ENCODE peak calls at places on chromosome 1, in five cellular contexts. K is heart right ventricle, I is AG10803, J is thyroid gland, V is RWPE1. Y is an unnamed sample.

GRCh38 chr1:207935166-207935583 is 24.2 kb upstream of the CD34 start:
- DNase-seq in K (no peak), I (no peak), J (no peak), V (no peak), Y (no peak)

GRCh38 chr1:89820423-89821321 is at the start of gene LRRC8D:
- DNase-seq in K (peak; percentile 86), I (peak; percentile 65), J (peak; percentile 90), V (peak; percentile 81), Y (peak; percentile 55)

GRCh38 chr1:150387200-150387599 is 23.3 kb downstream of the RPRD2 start:
- DNase-seq in K (no peak), I (no peak), J (no peak), V (no peak), Y (no peak)

GRCh38 chr1:30955448-30956015 is 47.0 kb upstream of the SDC3 start:
- DNase-seq in K (no peak), I (peak; percentile 80), J (no peak), V (no peak), Y (no peak)

GRCh38 chr1:170445096-170445495 is 86.9 kb upstream of the GORAB start:
- DNase-seq in K (no peak), I (peak; percentile 91), J (no peak), V (no peak), Y (no peak)

GRCh38 chr1:54886724-54887664 is at the start of gene DHCR24:
- DNase-seq in K (peak; percentile 82), I (peak; percentile 75), J (peak; percentile 76), V (peak; percentile 99), Y (peak; percentile 71)

GRCh38 chr1:247923941-247924340 is 748 bp upstream of the OR2AJ1 start:
- DNase-seq in K (no peak), I (no peak), J (no peak), V (no peak), Y (no peak)

GRCh38 chr1:32221581-32221979 is 573 bp downstream of the TMEM234 start:
- DNase-seq in K (no peak), I (no peak), J (no peak), V (no peak), Y (no peak)

GRCh38 chr1:203091761-203092330 is 6.0 kb upstream of the MYOG start:
- DNase-seq in K (no peak), I (no peak), J (no peak), V (peak; percentile 51), Y (no peak)

GRCh38 chr1:175222296-175222938 is 29.8 kb upstream of the KIAA0040 start:
- DNase-seq in K (no peak), I (no peak), J (no peak), V (peak; percentile 89), Y (no peak)

GRCh38 chr1:29122987-29123870 is 474 bp downstream of the TMEM200B start:
- DNase-seq in K (peak; percentile 20), I (peak; percentile 52), J (no peak), V (no peak), Y (peak; percentile 65)

GRCh38 chr1:217076902-217077301 is 353.7 kb upstream of the ESRRG start:
- DNase-seq in K (no peak), I (peak; percentile 31), J (peak; percentile 38), V (no peak), Y (no peak)

GRCh38 chr1:96987186-96987703 is 265.7 kb downstream of the PTBP2 start:
- DNase-seq in K (no peak), I (no peak), J (no peak), V (no peak), Y (no peak)

GRCh38 chr1:119506941-119507340 is at the start of gene HSD3B1:
- DNase-seq in K (no peak), I (no peak), J (no peak), V (no peak), Y (no peak)

GRCh38 chr1:181113061-181113695 is 24.7 kb downstream of the IER5 start:
- DNase-seq in K (no peak), I (no peak), J (no peak), V (peak; percentile 89), Y (no peak)

GRCh38 chr1:1768249-1768992 is 9.8 kb downstream of the NADK start:
- DNase-seq in K (no peak), I (no peak), J (no peak), V (no peak), Y (no peak)

GRCh38 chr1:24186031-24186710 is 918 bp downstream of the IFNLR1 start:
- DNase-seq in K (no peak), I (no peak), J (no peak), V (no peak), Y (no peak)

GRCh38 chr1:24849653-24850295 is 80.3 kb downstream of the RUNX3 start:
- DNase-seq in K (peak; percentile 22), I (peak; percentile 25), J (no peak), V (no peak), Y (no peak)

GRCh38 chr1:199690520-199690919 is 337.0 kb upstream of the NR5A2 start:
- DNase-seq in K (no peak), I (no peak), J (no peak), V (no peak), Y (no peak)

GRCh38 chr1:181044449-181044966 is 10.7 kb downstream of the MR1 start:
- DNase-seq in K (no peak), I (no peak), J (peak; percentile 93), V (peak; percentile 90), Y (no peak)

GRCh38 chr1:1283821-1284220 is 3.6 kb downstream of the SCNN1D start:
- DNase-seq in K (no peak), I (no peak), J (no peak), V (peak; percentile 71), Y (no peak)

GRCh38 chr1:48524892-48525467 is 53.0 kb upstream of the SPATA6 start:
- DNase-seq in K (no peak), I (no peak), J (no peak), V (no peak), Y (no peak)

GRCh38 chr1:7046314-7046713 is 261.1 kb downstream of the CAMTA1 start:
- DNase-seq in K (peak; percentile 28), I (peak; percentile 66), J (peak; percentile 10), V (peak; percentile 52), Y (peak; percentile 74)

GRCh38 chr1:98949166-98949565 is 55.5 kb downstream of the PLPPR5 start:
- DNase-seq in K (no peak), I (peak; percentile 57), J (no peak), V (no peak), Y (no peak)

GRCh38 chr1:235911876-235912275 is 45.2 kb upstream of the LYST start:
- DNase-seq in K (no peak), I (no peak), J (no peak), V (no peak), Y (no peak)

GRCh38 chr1:36528361-36529349 is 45.9 kb upstream of the CSF3R start:
- DNase-seq in K (no peak), I (no peak), J (no peak), V (no peak), Y (peak; percentile 28)

GRCh38 chr1:46333300-46334029 is 7.1 kb upstream of the NSUN4 start:
- DNase-seq in K (no peak), I (peak; percentile 16), J (no peak), V (peak; percentile 34), Y (no peak)

GRCh38 chr1:49841767-49842166 is 182.0 kb downstream of the AGBL4 start:
- DNase-seq in K (no peak), I (no peak), J (no peak), V (no peak), Y (no peak)

GRCh38 chr1:87834941-87835340 is 506.3 kb downstream of the LMO4 start:
- DNase-seq in K (no peak), I (no peak), J (no peak), V (peak; percentile 30), Y (no peak)

GRCh38 chr1:240237305-240237721 is 145.6 kb downstream of the FMN2 start:
- DNase-seq in K (no peak), I (peak; percentile 73), J (no peak), V (no peak), Y (no peak)

DNA sequence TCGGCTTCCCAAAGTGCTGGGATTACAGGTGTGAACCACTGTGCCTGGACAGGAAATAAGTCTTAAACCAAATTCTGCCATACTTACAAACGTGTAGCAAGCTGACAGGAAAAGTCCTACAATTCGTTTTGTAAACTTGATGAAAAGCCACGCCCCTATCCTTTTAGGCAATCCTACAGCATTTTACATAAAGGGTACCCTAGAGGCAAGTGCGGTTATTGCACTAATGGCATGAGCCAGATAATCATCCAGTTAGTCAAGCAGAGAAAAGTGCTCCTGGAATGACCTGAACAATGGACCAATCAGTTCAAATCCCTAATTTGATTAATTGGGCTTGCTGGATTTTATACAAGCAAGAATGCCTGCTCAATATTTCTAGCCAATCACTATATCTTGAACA is 338.2 kb downstream of the KIF26B start:
- DNase-seq in K (no peak), I (no peak), J (no peak), V (no peak), Y (no peak)
- TF ChIP-seq CTCF in K (no peak), I (peak; percentile 22), J (no peak), V (no peak), Y (no peak)

DNA sequence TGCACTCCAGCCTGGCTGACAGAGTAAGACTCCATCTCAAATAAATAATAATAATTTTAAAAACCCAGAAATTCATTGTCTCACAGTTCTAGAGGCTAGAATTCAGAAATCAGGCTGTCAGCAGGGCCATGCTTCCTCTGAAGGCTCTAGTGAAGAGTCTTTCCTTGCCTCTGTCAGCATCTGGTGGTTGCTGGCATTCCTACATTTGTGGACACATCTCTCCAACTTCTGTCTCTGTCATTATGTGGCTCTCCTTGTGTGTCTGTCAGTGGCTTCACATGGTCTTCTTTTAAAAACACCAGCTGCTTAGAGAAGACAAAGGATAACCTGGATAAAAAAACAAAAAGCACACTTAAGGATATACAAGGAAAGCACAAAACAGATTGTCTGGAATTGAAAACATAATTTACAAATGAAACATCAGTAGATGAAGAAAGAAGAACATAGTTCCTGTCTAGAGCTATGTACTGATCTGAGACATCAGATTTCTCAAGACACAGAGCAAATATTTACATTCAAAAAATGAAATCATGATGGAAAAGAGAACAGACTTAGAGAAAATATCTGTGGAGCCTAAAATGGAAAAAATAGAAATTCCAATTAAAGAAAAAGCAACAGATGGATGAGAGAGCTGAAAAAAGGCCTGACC is 32.7 kb upstream of the ASB17 start:
- DNase-seq in K (no peak), I (no peak), J (no peak), V (no peak), Y (no peak)
- TF ChIP-seq CTCF in K (no peak), I (no peak), J (no peak), V (no peak), Y (no peak)

GRCh38 chr1:206558794-206559660 is 51.7 kb downstream of the RASSF5 start:
- DNase-seq in K (no peak), I (no peak), J (no peak), V (no peak), Y (no peak)

GRCh38 chr1:206557636-206558473 is 50.5 kb downstream of the RASSF5 start:
- DNase-seq in K (no peak), I (no peak), J (peak; percentile 37), V (no peak), Y (no peak)

GRCh38 chr1:206556047-206556747 is 48.9 kb downstream of the RASSF5 start:
- DNase-seq in K (no peak), I (no peak), J (no peak), V (no peak), Y (no peak)

GRCh38 chr1:206555473-206555935 is 48.2 kb downstream of the RASSF5 start:
- DNase-seq in K (peak; percentile 32), I (no peak), J (peak; percentile 3), V (no peak), Y (no peak)

GRCh38 chr1:206556748-206557635 is 49.7 kb downstream of the RASSF5 start:
- DNase-seq in K (peak; percentile 85), I (no peak), J (peak; percentile 78), V (peak; percentile 58), Y (peak; percentile 80)
- TF ChIP-seq CTCF in K (peak; percentile 27), I (no peak), J (no peak), V (no peak), Y (no peak)

GRCh38 chr1:40040511-40041465 is at the start of gene CAP1:
- DNase-seq in K (peak; percentile 99), I (peak; percentile 98), J (peak; percentile 99), V (peak; percentile 97), Y (peak; percentile 99)
- TF ChIP-seq CTCF in K (no peak), I (no peak), J (no peak), V (no peak), Y (no peak)